ENCODE peak calls at places on chromosomes 16 and 17, in six cellular contexts. P, F, O, W, B and C are unnamed samples.

GRCh38 chr17:81808778-81809555 is 5.0 kb downstream of the GCGR start:
- DNase-seq in P (no peak), F (no peak), O (no peak), W (no peak), B (no peak), C (no peak)

GRCh38 chr16:89020068-89020924 is 43.3 kb upstream of the CBFA2T3 start:
- DNase-seq in P (no peak), F (no peak), O (no peak), W (no peak), B (no peak), C (peak)

GRCh38 chr17:57898487-57899311 is 48.9 kb upstream of the MRPS23 start:
- DNase-seq in P (no peak), F (no peak), O (peak), W (peak), B (no peak), C (no peak)

GRCh38 chr17:48998557-48999440 is 1.6 kb downstream of the IGF2BP1 start:
- DNase-seq in P (no peak), F (no peak), O (no peak), W (peak), B (peak), C (peak)

GRCh38 chr17:21282231-21282630 is 2.3 kb upstream of the MAP2K3 start:
- DNase-seq in P (no peak), F (no peak), O (no peak), W (peak), B (no peak), C (no peak)

GRCh38 chr17:29615048-29615385 is 7.7 kb downstream of the CORO6 start:
- DNase-seq in P (peak), F (no peak), O (no peak), W (peak), B (no peak), C (peak)

GRCh38 chr16:31395647-31396046 is 2.5 kb downstream of the ITGAD start:
- DNase-seq in P (no peak), F (no peak), O (no peak), W (no peak), B (no peak), C (no peak)

GRCh38 chr17:49214665-49215360 is 4.3 kb downstream of the ABI3 start:
- DNase-seq in P (no peak), F (no peak), O (peak), W (no peak), B (no peak), C (no peak)

GRCh38 chr17:8832711-8833352 is 33.7 kb upstream of the MFSD6L start:
- DNase-seq in P (no peak), F (no peak), O (no peak), W (no peak), B (peak), C (peak)

GRCh38 chr16:4380131-4381063 is 8.7 kb downstream of the VASN start:
- DNase-seq in P (no peak), F (no peak), O (no peak), W (no peak), B (no peak), C (no peak)

GRCh38 chr17:27333410-27333980 is 39.6 kb downstream of the WSB1 start:
- DNase-seq in P (no peak), F (no peak), O (no peak), W (no peak), B (no peak), C (no peak)

GRCh38 chr16:73068546-73069401 is 20.8 kb upstream of the ZFHX3 start:
- DNase-seq in P (no peak), F (no peak), O (no peak), W (peak), B (no peak), C (no peak)

GRCh38 chr16:88747588-88748301 is 37.3 kb downstream of the PIEZO1 start:
- DNase-seq in P (no peak), F (peak), O (no peak), W (no peak), B (no peak), C (peak)

DNA sequence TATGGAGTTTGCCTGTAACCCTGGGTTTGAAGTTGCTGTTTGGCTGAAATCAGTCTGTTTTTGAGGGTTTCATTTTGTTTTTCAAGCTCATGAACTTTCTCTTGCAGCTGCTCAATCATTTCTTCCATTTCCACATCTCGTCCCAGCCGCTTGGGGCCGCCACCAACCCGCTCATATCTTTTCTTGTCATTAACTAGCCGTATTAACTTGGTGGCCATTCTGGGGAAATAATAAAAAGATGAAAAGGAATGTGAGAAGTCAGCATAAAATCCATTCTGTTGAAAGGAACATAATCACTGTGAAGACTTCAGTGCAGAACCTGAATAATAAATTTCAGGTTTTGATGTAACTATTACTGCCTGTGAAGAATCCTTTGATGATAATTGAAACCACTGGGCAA is 11.5 kb downstream of the RPGRIP1L start:
- DNase-seq in P (no peak), F (no peak), O (no peak), W (peak), B (peak), C (no peak)
- TF ChIP-seq CTCF in P (no peak), F (no peak), O (no peak), W (peak), B (peak), C (no peak)

GRCh38 chr16:75110637-75111513 is 5.7 kb downstream of the LDHD start:
- DNase-seq in P (peak), F (peak), O (peak), W (peak), B (peak), C (peak)
- TF ChIP-seq CTCF in P (peak), F (peak), O (peak), W (peak), B (peak), C (peak)

DNA sequence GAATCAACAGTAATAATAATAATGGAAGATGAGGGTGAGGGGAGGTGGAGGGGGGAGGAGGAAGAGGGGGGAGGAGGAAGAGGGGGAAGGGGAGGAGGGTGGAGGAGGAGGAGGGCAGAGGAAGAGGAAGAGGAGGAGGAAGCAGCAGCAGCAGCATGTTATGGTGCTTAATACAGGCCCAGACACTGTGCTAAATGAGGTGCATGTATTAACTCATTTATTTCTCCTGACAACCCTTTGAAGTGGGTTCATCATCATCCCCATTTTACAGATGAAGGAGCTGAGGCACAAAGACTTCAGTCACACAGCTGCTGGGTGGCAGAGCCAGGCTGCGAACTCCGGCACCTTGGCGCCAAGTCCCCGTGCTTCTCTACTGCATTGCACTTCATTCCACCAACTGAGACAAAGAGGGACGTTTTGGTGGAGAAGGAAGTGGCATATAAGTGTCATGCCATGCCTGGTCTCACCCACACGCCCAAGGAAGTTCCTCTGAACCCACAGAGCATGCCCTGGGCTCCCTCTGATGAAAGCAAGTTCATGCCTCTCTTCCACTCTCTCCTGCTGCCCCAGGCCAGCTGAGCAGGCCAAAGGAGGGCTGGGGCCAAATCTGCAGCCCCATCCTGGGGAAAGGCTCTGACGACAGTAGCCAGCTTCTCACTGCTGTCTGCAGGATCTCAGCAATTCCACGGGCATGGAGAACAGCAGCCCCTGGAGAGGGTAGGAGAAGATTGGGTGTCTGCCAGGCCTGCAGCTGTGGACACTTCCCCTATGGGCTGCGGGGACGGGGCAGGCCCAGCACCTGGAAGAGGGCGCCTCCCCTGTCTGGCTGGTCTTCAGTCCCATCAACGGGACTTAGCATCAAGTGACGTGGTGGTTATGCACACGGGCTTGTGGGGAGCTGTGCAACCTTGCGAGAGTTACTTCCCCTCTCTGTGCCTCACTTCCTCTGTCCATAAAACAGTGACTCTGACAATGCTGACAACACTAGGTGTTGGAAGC is 21.8 kb downstream of the XYLT1 start:
- DNase-seq in P (peak), F (no peak), O (no peak), W (no peak), B (no peak), C (peak)
- TF ChIP-seq CTCF in P (no peak), F (no peak), O (no peak), W (no peak), B (no peak), C (no peak)

GRCh38 chr16:8885674-8886592 is 3.8 kb downstream of the LITAFD start:
- DNase-seq in P (no peak), F (no peak), O (no peak), W (peak), B (no peak), C (no peak)
- TF ChIP-seq CTCF in P (no peak), F (no peak), O (no peak), W (no peak), B (no peak), C (no peak)

GRCh38 chr17:18855831-18856624 is 1.9 kb upstream of the PRPSAP2 start:
- DNase-seq in P (peak), F (peak), O (peak), W (peak), B (peak), C (peak)

GRCh38 chr17:18850679-18851078 is 7.3 kb upstream of the PRPSAP2 start:
- DNase-seq in P (no peak), F (no peak), O (no peak), W (no peak), B (no peak), C (no peak)

GRCh38 chr17:18854956-18855355 is 3.0 kb upstream of the PRPSAP2 start:
- DNase-seq in P (no peak), F (no peak), O (no peak), W (no peak), B (no peak), C (no peak)

GRCh38 chr17:18851206-18851605 is 6.7 kb upstream of the PRPSAP2 start:
- DNase-seq in P (no peak), F (no peak), O (no peak), W (no peak), B (no peak), C (no peak)
- TF ChIP-seq CTCF in P (no peak), F (no peak), O (no peak), W (no peak), B (no peak), C (no peak)

GRCh38 chr17:66427134-66427533 is 124.7 kb downstream of the PRKCA start:
- DNase-seq in P (no peak), F (no peak), O (no peak), W (no peak), B (no peak), C (no peak)

GRCh38 chr17:66423436-66423922 is 121.1 kb downstream of the PRKCA start:
- DNase-seq in P (no peak), F (no peak), O (no peak), W (no peak), B (no peak), C (no peak)

GRCh38 chr17:66429680-66430079 is 127.3 kb downstream of the PRKCA start:
- DNase-seq in P (no peak), F (peak), O (no peak), W (no peak), B (no peak), C (no peak)

GRCh38 chr17:66425751-66426396 is 123.5 kb downstream of the PRKCA start:
- DNase-seq in P (no peak), F (no peak), O (no peak), W (no peak), B (no peak), C (no peak)

GRCh38 chr17:66426397-66427033 is 124.1 kb downstream of the PRKCA start:
- DNase-seq in P (no peak), F (peak), O (no peak), W (peak), B (no peak), C (peak)
- TF ChIP-seq CTCF in P (peak), F (peak), O (no peak), W (peak), B (no peak), C (no peak)

GRCh38 chr16:47144559-47144877 is 773 bp upstream of the NETO2 start:
- DNase-seq in P (no peak), F (no peak), O (no peak), W (no peak), B (no peak), C (no peak)

DNA sequence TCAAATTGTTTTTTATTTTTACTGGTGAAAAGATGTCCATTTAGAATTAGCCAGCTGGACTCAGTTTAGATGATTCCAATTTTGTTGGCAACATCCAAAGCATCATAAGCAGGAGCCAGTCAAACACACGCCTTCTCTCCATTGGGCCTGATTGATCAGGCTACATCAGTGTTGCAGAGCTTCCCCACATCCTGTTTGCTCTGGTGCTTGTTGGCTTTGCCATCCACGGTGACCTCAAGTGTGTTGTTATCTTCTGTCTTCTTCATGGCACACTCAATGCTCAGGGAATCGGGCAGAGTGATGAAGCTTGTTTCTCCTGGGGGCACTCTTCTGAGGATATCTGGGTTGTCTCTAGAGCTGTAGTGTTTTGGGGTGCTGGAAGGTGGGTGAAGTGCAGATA is 6.3 kb upstream of the NETO2 start:
- DNase-seq in P (no peak), F (no peak), O (no peak), W (no peak), B (no peak), C (no peak)
- TF ChIP-seq CTCF in P (no peak), F (no peak), O (no peak), W (no peak), B (no peak), C (no peak)

GRCh38 chr17:42421479-42422332 is 1.4 kb downstream of the CAVIN1 start:
- DNase-seq in P (no peak), F (no peak), O (no peak), W (peak), B (no peak), C (no peak)
- TF ChIP-seq CTCF in P (no peak), F (no peak), O (no peak), W (no peak), B (no peak), C (no peak)